ENCODE peak calls at places on chromosomes 2 and 18, in seven cellular contexts. One of them, this sample, is unnamed.

GRCh38 chr2:102258386-102259074 is 52.8 kb upstream of the IL1RL1 start:
- DNase-seq in K562: no peak
- DNase-seq in stimulated activated CD4-positive, alpha-beta T cell treated with anti-CD3 and anti-CD28 coated beads, Interleukin-4, amount 100 ng/mL, for 24 hours: peak; percentile 45
- DNase-seq in endothelial cell: no peak
- DNase-seq in iPS-NIHi11: no peak
- DNase-seq in HFF-Myc: peak; percentile 58
- DNase-seq in psoas muscle: no peak
- DNase-seq in this sample: no peak

GRCh38 chr2:59182249-59182648 is 941.1 kb upstream of the FANCL start:
- DNase-seq in K562: peak; percentile 54
- DNase-seq in stimulated activated CD4-positive, alpha-beta T cell treated with anti-CD3 and anti-CD28 coated beads, Interleukin-4, amount 100 ng/mL, for 24 hours: no peak
- DNase-seq in endothelial cell: peak; percentile 45
- DNase-seq in iPS-NIHi11: peak; percentile 67
- DNase-seq in HFF-Myc: peak; percentile 48
- DNase-seq in psoas muscle: no peak
- DNase-seq in this sample: peak; percentile 45

GRCh38 chr2:5093056-5093455 is 599.1 kb upstream of the SOX11 start:
- DNase-seq in K562: no peak
- DNase-seq in stimulated activated CD4-positive, alpha-beta T cell treated with anti-CD3 and anti-CD28 coated beads, Interleukin-4, amount 100 ng/mL, for 24 hours: no peak
- DNase-seq in endothelial cell: no peak
- DNase-seq in iPS-NIHi11: no peak
- DNase-seq in HFF-Myc: no peak
- DNase-seq in psoas muscle: no peak
- DNase-seq in this sample: no peak

GRCh38 chr2:164737612-164738081 is 104.0 kb downstream of the COBLL1 start:
- DNase-seq in K562: peak; percentile 34
- DNase-seq in stimulated activated CD4-positive, alpha-beta T cell treated with anti-CD3 and anti-CD28 coated beads, Interleukin-4, amount 100 ng/mL, for 24 hours: peak; percentile 6
- DNase-seq in endothelial cell: peak; percentile 53
- DNase-seq in iPS-NIHi11: peak; percentile 86
- DNase-seq in HFF-Myc: peak; percentile 70
- DNase-seq in psoas muscle: peak; percentile 24
- DNase-seq in this sample: peak; percentile 53

GRCh38 chr18:79405019-79405780 is 9.5 kb downstream of the NFATC1 start:
- DNase-seq in K562: no peak
- DNase-seq in stimulated activated CD4-positive, alpha-beta T cell treated with anti-CD3 and anti-CD28 coated beads, Interleukin-4, amount 100 ng/mL, for 24 hours: peak; percentile 75
- DNase-seq in endothelial cell: no peak
- DNase-seq in iPS-NIHi11: no peak
- DNase-seq in HFF-Myc: no peak
- DNase-seq in psoas muscle: no peak
- DNase-seq in this sample: no peak

GRCh38 chr2:98637401-98638144 is 29.2 kb downstream of the UNC50 start:
- DNase-seq in K562: no peak
- DNase-seq in stimulated activated CD4-positive, alpha-beta T cell treated with anti-CD3 and anti-CD28 coated beads, Interleukin-4, amount 100 ng/mL, for 24 hours: peak; percentile 58
- DNase-seq in endothelial cell: no peak
- DNase-seq in iPS-NIHi11: no peak
- DNase-seq in HFF-Myc: no peak
- DNase-seq in psoas muscle: no peak
- DNase-seq in this sample: no peak

GRCh38 chr18:72692086-72692485 is 147.9 kb upstream of the CBLN2 start:
- DNase-seq in K562: no peak
- DNase-seq in stimulated activated CD4-positive, alpha-beta T cell treated with anti-CD3 and anti-CD28 coated beads, Interleukin-4, amount 100 ng/mL, for 24 hours: no peak
- DNase-seq in endothelial cell: peak; percentile 21
- DNase-seq in iPS-NIHi11: peak; percentile 68
- DNase-seq in HFF-Myc: no peak
- DNase-seq in psoas muscle: no peak
- DNase-seq in this sample: no peak

GRCh38 chr2:38771632-38772031 is 6.4 kb upstream of the GEMIN6 start:
- DNase-seq in K562: no peak
- DNase-seq in stimulated activated CD4-positive, alpha-beta T cell treated with anti-CD3 and anti-CD28 coated beads, Interleukin-4, amount 100 ng/mL, for 24 hours: no peak
- DNase-seq in endothelial cell: no peak
- DNase-seq in iPS-NIHi11: no peak
- DNase-seq in HFF-Myc: no peak
- DNase-seq in psoas muscle: no peak
- DNase-seq in this sample: no peak

GRCh38 chr2:133434962-133435668 is 133.1 kb downstream of the NCKAP5 start:
- DNase-seq in K562: no peak
- DNase-seq in stimulated activated CD4-positive, alpha-beta T cell treated with anti-CD3 and anti-CD28 coated beads, Interleukin-4, amount 100 ng/mL, for 24 hours: no peak
- DNase-seq in endothelial cell: no peak
- DNase-seq in iPS-NIHi11: no peak
- DNase-seq in HFF-Myc: peak; percentile 9
- DNase-seq in psoas muscle: no peak
- DNase-seq in this sample: no peak

GRCh38 chr2:138213079-138213478 is 248.8 kb downstream of the HNMT start:
- DNase-seq in K562: no peak
- DNase-seq in stimulated activated CD4-positive, alpha-beta T cell treated with anti-CD3 and anti-CD28 coated beads, Interleukin-4, amount 100 ng/mL, for 24 hours: no peak
- DNase-seq in endothelial cell: no peak
- DNase-seq in iPS-NIHi11: no peak
- DNase-seq in HFF-Myc: no peak
- DNase-seq in psoas muscle: no peak
- DNase-seq in this sample: no peak

GRCh38 chr2:148974126-148974525 is 64.4 kb upstream of the LYPD6B start:
- DNase-seq in K562: no peak
- DNase-seq in stimulated activated CD4-positive, alpha-beta T cell treated with anti-CD3 and anti-CD28 coated beads, Interleukin-4, amount 100 ng/mL, for 24 hours: no peak
- DNase-seq in endothelial cell: no peak
- DNase-seq in iPS-NIHi11: no peak
- DNase-seq in HFF-Myc: no peak
- DNase-seq in psoas muscle: no peak
- DNase-seq in this sample: no peak

GRCh38 chr2:37287966-37288365 is 36.7 kb downstream of the PRKD3 start:
- DNase-seq in K562: no peak
- DNase-seq in stimulated activated CD4-positive, alpha-beta T cell treated with anti-CD3 and anti-CD28 coated beads, Interleukin-4, amount 100 ng/mL, for 24 hours: peak; percentile 10
- DNase-seq in endothelial cell: no peak
- DNase-seq in iPS-NIHi11: no peak
- DNase-seq in HFF-Myc: no peak
- DNase-seq in psoas muscle: no peak
- DNase-seq in this sample: peak; percentile 11

GRCh38 chr2:118388771-118389170 is 300.5 kb downstream of the INSIG2 start:
- DNase-seq in K562: no peak
- DNase-seq in stimulated activated CD4-positive, alpha-beta T cell treated with anti-CD3 and anti-CD28 coated beads, Interleukin-4, amount 100 ng/mL, for 24 hours: no peak
- DNase-seq in endothelial cell: no peak
- DNase-seq in iPS-NIHi11: no peak
- DNase-seq in HFF-Myc: no peak
- DNase-seq in psoas muscle: no peak
- DNase-seq in this sample: no peak

GRCh38 chr2:28635251-28635650 is 116.4 kb upstream of the PPP1CB start:
- DNase-seq in K562: no peak
- DNase-seq in stimulated activated CD4-positive, alpha-beta T cell treated with anti-CD3 and anti-CD28 coated beads, Interleukin-4, amount 100 ng/mL, for 24 hours: no peak
- DNase-seq in endothelial cell: no peak
- DNase-seq in iPS-NIHi11: no peak
- DNase-seq in HFF-Myc: no peak
- DNase-seq in psoas muscle: no peak
- DNase-seq in this sample: no peak

GRCh38 chr2:160261731-160262130 is 61.7 kb upstream of the ITGB6 start:
- DNase-seq in K562: no peak
- DNase-seq in stimulated activated CD4-positive, alpha-beta T cell treated with anti-CD3 and anti-CD28 coated beads, Interleukin-4, amount 100 ng/mL, for 24 hours: no peak
- DNase-seq in endothelial cell: no peak
- DNase-seq in iPS-NIHi11: no peak
- DNase-seq in HFF-Myc: no peak
- DNase-seq in psoas muscle: no peak
- DNase-seq in this sample: no peak

GRCh38 chr2:145015561-145015960 is 495.6 kb upstream of the ZEB2 start:
- DNase-seq in K562: no peak
- DNase-seq in stimulated activated CD4-positive, alpha-beta T cell treated with anti-CD3 and anti-CD28 coated beads, Interleukin-4, amount 100 ng/mL, for 24 hours: no peak
- DNase-seq in endothelial cell: no peak
- DNase-seq in iPS-NIHi11: no peak
- DNase-seq in HFF-Myc: no peak
- DNase-seq in psoas muscle: no peak
- DNase-seq in this sample: no peak

GRCh38 chr2:229734410-229734809 is 20.1 kb upstream of the DNER start:
- DNase-seq in K562: no peak
- DNase-seq in stimulated activated CD4-positive, alpha-beta T cell treated with anti-CD3 and anti-CD28 coated beads, Interleukin-4, amount 100 ng/mL, for 24 hours: no peak
- DNase-seq in endothelial cell: no peak
- DNase-seq in iPS-NIHi11: no peak
- DNase-seq in HFF-Myc: no peak
- DNase-seq in psoas muscle: no peak
- DNase-seq in this sample: no peak

GRCh38 chr2:108956375-108956774 is 32.6 kb downstream of the EDAR start:
- DNase-seq in K562: no peak
- DNase-seq in stimulated activated CD4-positive, alpha-beta T cell treated with anti-CD3 and anti-CD28 coated beads, Interleukin-4, amount 100 ng/mL, for 24 hours: no peak
- DNase-seq in endothelial cell: no peak
- DNase-seq in iPS-NIHi11: no peak
- DNase-seq in HFF-Myc: no peak
- DNase-seq in psoas muscle: no peak
- DNase-seq in this sample: no peak

GRCh38 chr18:13500227-13500865 is 226.0 kb downstream of the FAM210A start:
- DNase-seq in K562: no peak
- DNase-seq in stimulated activated CD4-positive, alpha-beta T cell treated with anti-CD3 and anti-CD28 coated beads, Interleukin-4, amount 100 ng/mL, for 24 hours: no peak
- DNase-seq in endothelial cell: peak; percentile 42
- DNase-seq in iPS-NIHi11: peak; percentile 47
- DNase-seq in HFF-Myc: peak; percentile 12
- DNase-seq in psoas muscle: peak; percentile 48
- DNase-seq in this sample: no peak

GRCh38 chr18:3117493-3118192 is 102.1 kb downstream of the MYOM1 start:
- DNase-seq in K562: no peak
- DNase-seq in stimulated activated CD4-positive, alpha-beta T cell treated with anti-CD3 and anti-CD28 coated beads, Interleukin-4, amount 100 ng/mL, for 24 hours: no peak
- DNase-seq in endothelial cell: no peak
- DNase-seq in iPS-NIHi11: no peak
- DNase-seq in HFF-Myc: no peak
- DNase-seq in psoas muscle: no peak
- DNase-seq in this sample: peak; percentile 23

GRCh38 chr2:89763581-89764485 is 1072.4 kb downstream of the RPIA start:
- DNase-seq in K562: no peak
- DNase-seq in stimulated activated CD4-positive, alpha-beta T cell treated with anti-CD3 and anti-CD28 coated beads, Interleukin-4, amount 100 ng/mL, for 24 hours: no peak
- DNase-seq in endothelial cell: peak; percentile 4
- DNase-seq in iPS-NIHi11: no peak
- DNase-seq in HFF-Myc: no peak
- DNase-seq in psoas muscle: peak; percentile 15
- DNase-seq in this sample: no peak

GRCh38 chr2:73823916-73824523 is 4.7 kb upstream of the STAMBP start:
- DNase-seq in K562: peak; percentile 54
- DNase-seq in stimulated activated CD4-positive, alpha-beta T cell treated with anti-CD3 and anti-CD28 coated beads, Interleukin-4, amount 100 ng/mL, for 24 hours: peak; percentile 56
- DNase-seq in endothelial cell: peak; percentile 18
- DNase-seq in iPS-NIHi11: peak; percentile 42
- DNase-seq in HFF-Myc: peak; percentile 81
- DNase-seq in psoas muscle: no peak
- DNase-seq in this sample: peak; percentile 61

GRCh38 chr2:18922276-18922675 is 332.9 kb upstream of the NT5C1B start:
- DNase-seq in K562: no peak
- DNase-seq in stimulated activated CD4-positive, alpha-beta T cell treated with anti-CD3 and anti-CD28 coated beads, Interleukin-4, amount 100 ng/mL, for 24 hours: no peak
- DNase-seq in endothelial cell: no peak
- DNase-seq in iPS-NIHi11: no peak
- DNase-seq in HFF-Myc: no peak
- DNase-seq in psoas muscle: no peak
- DNase-seq in this sample: no peak

GRCh38 chr2:152647417-152648010 is 69.7 kb downstream of the PRPF40A start:
- DNase-seq in K562: no peak
- DNase-seq in stimulated activated CD4-positive, alpha-beta T cell treated with anti-CD3 and anti-CD28 coated beads, Interleukin-4, amount 100 ng/mL, for 24 hours: no peak
- DNase-seq in endothelial cell: no peak
- DNase-seq in iPS-NIHi11: no peak
- DNase-seq in HFF-Myc: peak; percentile 30
- DNase-seq in psoas muscle: peak; percentile 56
- DNase-seq in this sample: no peak

GRCh38 chr2:165425556-165425955 is 43.9 kb upstream of the CSRNP3 start:
- DNase-seq in K562: no peak
- DNase-seq in stimulated activated CD4-positive, alpha-beta T cell treated with anti-CD3 and anti-CD28 coated beads, Interleukin-4, amount 100 ng/mL, for 24 hours: no peak
- DNase-seq in endothelial cell: no peak
- DNase-seq in iPS-NIHi11: no peak
- DNase-seq in HFF-Myc: no peak
- DNase-seq in psoas muscle: no peak
- DNase-seq in this sample: no peak

GRCh38 chr2:165857881-165858280 is 63.8 kb upstream of the GALNT3 start:
- DNase-seq in K562: no peak
- DNase-seq in stimulated activated CD4-positive, alpha-beta T cell treated with anti-CD3 and anti-CD28 coated beads, Interleukin-4, amount 100 ng/mL, for 24 hours: no peak
- DNase-seq in endothelial cell: no peak
- DNase-seq in iPS-NIHi11: no peak
- DNase-seq in HFF-Myc: no peak
- DNase-seq in psoas muscle: no peak
- DNase-seq in this sample: no peak

GRCh38 chr18:11175266-11175947 is 26.0 kb upstream of the PIEZO2 start:
- DNase-seq in K562: no peak
- DNase-seq in stimulated activated CD4-positive, alpha-beta T cell treated with anti-CD3 and anti-CD28 coated beads, Interleukin-4, amount 100 ng/mL, for 24 hours: no peak
- DNase-seq in endothelial cell: no peak
- DNase-seq in iPS-NIHi11: no peak
- DNase-seq in HFF-Myc: no peak
- DNase-seq in psoas muscle: no peak
- DNase-seq in this sample: no peak

GRCh38 chr2:202249864-202250263 is 11.5 kb upstream of the SUMO1 start:
- DNase-seq in K562: no peak
- DNase-seq in stimulated activated CD4-positive, alpha-beta T cell treated with anti-CD3 and anti-CD28 coated beads, Interleukin-4, amount 100 ng/mL, for 24 hours: no peak
- DNase-seq in endothelial cell: no peak
- DNase-seq in iPS-NIHi11: peak; percentile 66
- DNase-seq in HFF-Myc: no peak
- DNase-seq in psoas muscle: no peak
- DNase-seq in this sample: no peak

GRCh38 chr18:70380915-70381896 is 92.4 kb downstream of the SOCS6 start:
- DNase-seq in K562: peak; percentile 70
- DNase-seq in stimulated activated CD4-positive, alpha-beta T cell treated with anti-CD3 and anti-CD28 coated beads, Interleukin-4, amount 100 ng/mL, for 24 hours: no peak
- DNase-seq in endothelial cell: no peak
- DNase-seq in iPS-NIHi11: peak; percentile 58
- DNase-seq in HFF-Myc: no peak
- DNase-seq in psoas muscle: no peak
- DNase-seq in this sample: peak; percentile 42

GRCh38 chr18:36533446-36534153 is 236.1 kb downstream of the FHOD3 start:
- DNase-seq in K562: no peak
- DNase-seq in stimulated activated CD4-positive, alpha-beta T cell treated with anti-CD3 and anti-CD28 coated beads, Interleukin-4, amount 100 ng/mL, for 24 hours: no peak
- DNase-seq in endothelial cell: no peak
- DNase-seq in iPS-NIHi11: no peak
- DNase-seq in HFF-Myc: no peak
- DNase-seq in psoas muscle: no peak
- DNase-seq in this sample: no peak

GRCh38 chr18:48902023-48902855 is 48.5 kb downstream of the SMAD7 start:
- DNase-seq in K562: peak; percentile 72
- DNase-seq in stimulated activated CD4-positive, alpha-beta T cell treated with anti-CD3 and anti-CD28 coated beads, Interleukin-4, amount 100 ng/mL, for 24 hours: no peak
- DNase-seq in endothelial cell: no peak
- DNase-seq in iPS-NIHi11: peak; percentile 59
- DNase-seq in HFF-Myc: peak; percentile 43
- DNase-seq in psoas muscle: peak; percentile 90
- DNase-seq in this sample: peak; percentile 72

GRCh38 chr18:21745234-21745633 is 4.6 kb downstream of the MIB1 start:
- DNase-seq in K562: no peak
- DNase-seq in stimulated activated CD4-positive, alpha-beta T cell treated with anti-CD3 and anti-CD28 coated beads, Interleukin-4, amount 100 ng/mL, for 24 hours: no peak
- DNase-seq in endothelial cell: no peak
- DNase-seq in iPS-NIHi11: peak; percentile 7
- DNase-seq in HFF-Myc: no peak
- DNase-seq in psoas muscle: no peak
- DNase-seq in this sample: no peak

GRCh38 chr2:237059155-237059875 is 26.4 kb upstream of the COPS8 start:
- DNase-seq in K562: no peak
- DNase-seq in stimulated activated CD4-positive, alpha-beta T cell treated with anti-CD3 and anti-CD28 coated beads, Interleukin-4, amount 100 ng/mL, for 24 hours: no peak
- DNase-seq in endothelial cell: no peak
- DNase-seq in iPS-NIHi11: no peak
- DNase-seq in HFF-Myc: no peak
- DNase-seq in psoas muscle: no peak
- DNase-seq in this sample: no peak

GRCh38 chr2:178250429-178250828 is 56.1 kb downstream of the OSBPL6 start:
- DNase-seq in K562: no peak
- DNase-seq in stimulated activated CD4-positive, alpha-beta T cell treated with anti-CD3 and anti-CD28 coated beads, Interleukin-4, amount 100 ng/mL, for 24 hours: no peak
- DNase-seq in endothelial cell: no peak
- DNase-seq in iPS-NIHi11: no peak
- DNase-seq in HFF-Myc: no peak
- DNase-seq in psoas muscle: no peak
- DNase-seq in this sample: no peak

GRCh38 chr2:191231995-191232394 is 13.2 kb upstream of the MYO1B start:
- DNase-seq in K562: no peak
- DNase-seq in stimulated activated CD4-positive, alpha-beta T cell treated with anti-CD3 and anti-CD28 coated beads, Interleukin-4, amount 100 ng/mL, for 24 hours: no peak
- DNase-seq in endothelial cell: no peak
- DNase-seq in iPS-NIHi11: no peak
- DNase-seq in HFF-Myc: no peak
- DNase-seq in psoas muscle: no peak
- DNase-seq in this sample: no peak

GRCh38 chr18:40179647-40180175 is 1775.3 kb upstream of the PIK3C3 start:
- DNase-seq in K562: no peak
- DNase-seq in stimulated activated CD4-positive, alpha-beta T cell treated with anti-CD3 and anti-CD28 coated beads, Interleukin-4, amount 100 ng/mL, for 24 hours: no peak
- DNase-seq in endothelial cell: no peak
- DNase-seq in iPS-NIHi11: no peak
- DNase-seq in HFF-Myc: no peak
- DNase-seq in psoas muscle: no peak
- DNase-seq in this sample: no peak

GRCh38 chr18:24490545-24490944 is 30.1 kb downstream of the HRH4 start:
- DNase-seq in K562: no peak
- DNase-seq in stimulated activated CD4-positive, alpha-beta T cell treated with anti-CD3 and anti-CD28 coated beads, Interleukin-4, amount 100 ng/mL, for 24 hours: no peak
- DNase-seq in endothelial cell: no peak
- DNase-seq in iPS-NIHi11: no peak
- DNase-seq in HFF-Myc: no peak
- DNase-seq in psoas muscle: no peak
- DNase-seq in this sample: no peak

GRCh38 chr2:50840346-50841124 is 191.4 kb downstream of the NRXN1 start:
- DNase-seq in K562: no peak
- DNase-seq in stimulated activated CD4-positive, alpha-beta T cell treated with anti-CD3 and anti-CD28 coated beads, Interleukin-4, amount 100 ng/mL, for 24 hours: no peak
- DNase-seq in endothelial cell: no peak
- DNase-seq in iPS-NIHi11: no peak
- DNase-seq in HFF-Myc: no peak
- DNase-seq in psoas muscle: no peak
- DNase-seq in this sample: no peak